ENCODE peak calls at places on chromosomes 1 and 21, in ten cellular contexts. W is HFF-Myc, B is progenitor cell of endocrine pancreas, A is GM23338, V is endothelial cell, Z is heart right ventricle, P is adrenal gland, Y is fibroblast of villous mesenchyme, K is Calu3, E is AG10803. O is an unnamed sample.
A peak's percentile ranks its signal among the peaks of the same experiment; 100 is the strongest.

GRCh38 chr1:2354511-2355407 is 36.6 kb downstream of the MORN1 start:
- DNase-seq in W (no peak), B (no peak), A (no peak), V (no peak), Z (no peak), P (no peak), Y (no peak), K (no peak), E (peak; percentile 34), O (no peak)

GRCh38 chr1:155499953-155500621 is 62.5 kb downstream of the ASH1L start:
- DNase-seq in W (peak; percentile 4), B (no peak), A (peak; percentile 15), V (no peak), Z (no peak), P (no peak), Y (peak; percentile 37), K (no peak), E (no peak), O (no peak)

GRCh38 chr1:37998913-37999433 is 6.3 kb downstream of the FHL3 start:
- DNase-seq in W (no peak), B (no peak), A (no peak), V (no peak), Z (no peak), P (no peak), Y (no peak), K (peak; percentile 35), E (no peak), O (no peak)

GRCh38 chr1:234490789-234491479 is 12.0 kb upstream of the TARBP1 start:
- DNase-seq in W (no peak), B (no peak), A (no peak), V (no peak), Z (no peak), P (no peak), Y (no peak), K (no peak), E (no peak), O (no peak)

GRCh38 chr21:43808367-43808766 is 19.0 kb downstream of the RRP1 start:
- DNase-seq in W (no peak), B (no peak), A (no peak), V (no peak), Z (no peak), P (no peak), Y (no peak), K (no peak), E (no peak), O (no peak)

GRCh38 chr1:194707074-194707473 is 1520.7 kb upstream of the B3GALT2 start:
- DNase-seq in W (no peak), B (no peak), A (no peak), V (no peak), Z (no peak), P (no peak), Y (no peak), K (no peak), E (no peak), O (no peak)

GRCh38 chr1:153357853-153358690 is at the start of gene S100A9:
- DNase-seq in W (no peak), B (no peak), A (no peak), V (no peak), Z (no peak), P (no peak), Y (no peak), K (no peak), E (no peak), O (no peak)

GRCh38 chr1:21143138-21143537 is 33.6 kb downstream of the EIF4G3 start:
- DNase-seq in W (no peak), B (no peak), A (no peak), V (no peak), Z (no peak), P (no peak), Y (no peak), K (no peak), E (no peak), O (no peak)

GRCh38 chr1:171788696-171789095 is 7.2 kb downstream of the METTL13 start:
- DNase-seq in W (peak; percentile 44), B (no peak), A (no peak), V (no peak), Z (no peak), P (peak; percentile 66), Y (peak; percentile 58), K (peak; percentile 9), E (peak; percentile 92), O (no peak)

GRCh38 chr1:149846042-149846441 is 53.3 kb upstream of the BOLA1 start:
- DNase-seq in W (no peak), B (no peak), A (no peak), V (no peak), Z (no peak), P (peak; percentile 1), Y (no peak), K (no peak), E (no peak), O (no peak)

GRCh38 chr1:34858901-34859441 is 578 bp downstream of the SMIM12 start:
- DNase-seq in W (no peak), B (no peak), A (no peak), V (peak; percentile 22), Z (no peak), P (peak; percentile 78), Y (peak; percentile 30), K (peak; percentile 6), E (peak; percentile 19), O (no peak)

GRCh38 chr1:68703921-68704354 is 207.1 kb upstream of the DEPDC1 start:
- DNase-seq in W (no peak), B (no peak), A (no peak), V (no peak), Z (no peak), P (no peak), Y (no peak), K (peak; percentile 12), E (no peak), O (no peak)

GRCh38 chr21:41701749-41702148 is 65.1 kb downstream of the RIPK4 start:
- DNase-seq in W (no peak), B (no peak), A (no peak), V (no peak), Z (no peak), P (no peak), Y (no peak), K (no peak), E (peak; percentile 10), O (no peak)

GRCh38 chr1:183470961-183471747 is 1.1 kb upstream of the SMG7 start:
- DNase-seq in W (peak; percentile 33), B (peak; percentile 57), A (peak; percentile 84), V (peak; percentile 77), Z (no peak), P (peak; percentile 77), Y (peak; percentile 74), K (peak; percentile 90), E (peak; percentile 77), O (peak; percentile 73)
- TF ChIP-seq CTCF in W (no peak), B (no peak), A (no peak), V (no peak), Z (peak; percentile 8), P (no peak), Y (no peak), K (no peak), E (no peak), O (no peak)

GRCh38 chr21:36429672-36430546 is 44.7 kb downstream of the CHAF1B start:
- DNase-seq in W (peak; percentile 97), B (peak; percentile 51), A (peak; percentile 79), V (peak; percentile 84), Z (peak; percentile 72), P (peak; percentile 96), Y (peak; percentile 99), K (peak; percentile 88), E (peak; percentile 95), O (peak; percentile 48)
- TF ChIP-seq CTCF in W (no peak), B (peak; percentile 49), A (peak; percentile 11), V (peak; percentile 16), Z (no peak), P (no peak), Y (peak; percentile 13), K (no peak), E (peak; percentile 33), O (no peak)

GRCh38 chr1:202210370-202210769 is 16.8 kb downstream of the LGR6 start:
- DNase-seq in W (no peak), B (no peak), A (peak; percentile 53), V (no peak), Z (no peak), P (no peak), Y (no peak), K (peak; percentile 54), E (peak; percentile 21), O (no peak)
- TF ChIP-seq CTCF in W (no peak), B (no peak), A (no peak), V (no peak), Z (no peak), P (no peak), Y (no peak), K (no peak), E (peak; percentile 12), O (no peak)

GRCh38 chr1:54871275-54872040 is 15.5 kb downstream of the DHCR24 start:
- DNase-seq in W (no peak), B (no peak), A (no peak), V (no peak), Z (no peak), P (no peak), Y (no peak), K (no peak), E (no peak), O (no peak)

GRCh38 chr1:54874079-54874830 is 12.7 kb downstream of the DHCR24 start:
- DNase-seq in W (no peak), B (no peak), A (no peak), V (no peak), Z (no peak), P (no peak), Y (no peak), K (no peak), E (no peak), O (no peak)

GRCh38 chr1:54870869-54871268 is 16.1 kb downstream of the DHCR24 start:
- DNase-seq in W (no peak), B (no peak), A (no peak), V (no peak), Z (no peak), P (no peak), Y (no peak), K (no peak), E (no peak), O (no peak)

GRCh38 chr1:54869173-54869851 is 17.7 kb downstream of the DHCR24 start:
- DNase-seq in W (no peak), B (no peak), A (no peak), V (no peak), Z (no peak), P (no peak), Y (no peak), K (no peak), E (no peak), O (no peak)

DNA sequence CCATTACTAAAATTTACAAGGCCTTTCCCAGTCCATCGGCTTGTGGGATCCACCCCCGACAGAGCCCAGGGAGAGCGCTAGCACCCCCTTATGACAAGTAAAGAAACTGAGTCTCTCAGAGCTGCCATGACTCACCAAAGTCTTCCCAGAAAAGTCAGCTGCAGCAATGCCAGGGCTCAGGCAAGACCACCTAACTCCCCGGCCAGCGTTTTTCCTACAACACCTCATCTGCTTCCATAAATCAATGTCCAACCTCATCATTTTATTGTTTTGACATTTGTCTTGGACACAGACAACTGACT is 15.0 kb downstream of the DHCR24 start:
- DNase-seq in W (no peak), B (no peak), A (no peak), V (no peak), Z (no peak), P (no peak), Y (peak; percentile 47), K (no peak), E (no peak), O (no peak)
- TF ChIP-seq CTCF in W (no peak), B (no peak), A (no peak), V (no peak), Z (no peak), P (no peak), Y (peak; percentile 41), K (no peak), E (no peak), O (no peak)

GRCh38 chr1:226649780-226650179 is 89.3 kb downstream of the ITPKB start:
- DNase-seq in W (no peak), B (no peak), A (peak; percentile 65), V (peak; percentile 42), Z (no peak), P (peak; percentile 42), Y (peak; percentile 42), K (no peak), E (peak; percentile 46), O (no peak)
- TF ChIP-seq CTCF in W (peak; percentile 30), B (no peak), A (no peak), V (no peak), Z (peak; percentile 37), P (peak; percentile 35), Y (peak; percentile 32), K (no peak), E (peak; percentile 50), O (no peak)